ENCODE peak calls at places on chromosomes 11 and 22, in seven cellular contexts. J, V, G, Q, K, O and R are unnamed samples.

GRCh38 chr11:72014761-72015320 is 16.1 kb downstream of the IL18BP start:
- DNase-seq in K (no peak), G (no peak), V (no peak), J (no peak), O (no peak), Q (no peak), R (no peak)

GRCh38 chr22:34885852-34886251 is 180.1 kb upstream of the ISX start:
- DNase-seq in V (no peak), K (no peak), J (no peak), G (no peak), O (no peak), Q (no peak), R (no peak)

GRCh38 chr11:72703281-72704008 is 29.2 kb upstream of the PDE2A start:
- DNase-seq in V (no peak), K (no peak), G (peak), O (no peak), J (no peak), Q (peak), R (no peak)

GRCh38 chr11:76322593-76323341 is 58.2 kb downstream of the THAP12 start:
- DNase-seq in O (no peak), J (no peak), K (peak), G (no peak), V (no peak), Q (no peak), R (no peak)

GRCh38 chr11:112215621-112216020 is 10.6 kb upstream of the PTS start:
- DNase-seq in V (no peak), K (no peak), Q (no peak), G (no peak), J (no peak), O (no peak), R (no peak)

GRCh38 chr11:65872555-65873279 is at the start of gene EFEMP2:
- DNase-seq in G (no peak), O (no peak), Q (peak), V (no peak), K (no peak), J (no peak), R (no peak)

GRCh38 chr11:122656073-122656630 is 630 bp downstream of the UBASH3B start:
- DNase-seq in V (peak), G (no peak), O (peak), K (peak), Q (peak), J (peak), R (no peak)

GRCh38 chr11:9780929-9781328 is 117.1 kb downstream of the SWAP70 start:
- DNase-seq in O (no peak), J (no peak), G (no peak), Q (no peak), V (no peak), K (no peak), R (no peak)

GRCh38 chr22:44878483-44879300 is 126.3 kb downstream of the ARHGAP8 start:
- DNase-seq in K (no peak), V (no peak), G (no peak), O (no peak), Q (no peak), J (no peak), R (no peak)

GRCh38 chr11:95245038-95245437 is 14.0 kb upstream of the SESN3 start:
- DNase-seq in Q (peak), G (peak), J (no peak), V (no peak), K (no peak), O (no peak), R (no peak)